ENCODE peak calls at places on chromosome 15, in seven cellular contexts. S is SK-N-SH, G is GM12878, T is K562, C is HepG2, Y is HCT116, Q is H1. J is an unnamed sample.

GRCh38 chr15:80970018-80970657 is 19.5 kb downstream of the MESD start:
- DNase-seq in Q (peak), G (no peak), T (peak), C (peak), S (peak), Y (peak), J (peak)

GRCh38 chr15:72272997-72273352 is 621 bp upstream of the PARP6 start:
- DNase-seq in T (no peak), G (no peak), Y (no peak), Q (no peak), C (no peak), S (no peak), J (no peak)

GRCh38 chr15:93523490-93523889 is 434.5 kb upstream of the RGMA start:
- DNase-seq in Y (no peak), Q (no peak), C (no peak), T (no peak), G (no peak), S (no peak), J (no peak)

GRCh38 chr15:24856397-24857093 is 98.2 kb upstream of the SNRPN start:
- DNase-seq in Q (peak), Y (no peak), S (peak), C (no peak), T (peak), G (no peak), J (no peak)

GRCh38 chr15:77606142-77607034 is 26.3 kb downstream of the LINGO1 start:
- DNase-seq in T (peak), C (no peak), Y (no peak), Q (no peak), S (peak), G (no peak), J (no peak)

GRCh38 chr15:87340370-87340769 is 916.2 kb downstream of the NTRK3 start:
- DNase-seq in T (no peak), C (no peak), Q (no peak), G (no peak), Y (no peak), S (no peak), J (no peak)

GRCh38 chr15:81304226-81304625 is 19.7 kb downstream of the STARD5 start:
- DNase-seq in T (no peak), S (no peak), G (no peak), C (no peak), Y (no peak), Q (no peak), J (no peak)

GRCh38 chr15:93454788-93455187 is 365.8 kb upstream of the RGMA start:
- DNase-seq in T (no peak), Q (no peak), C (no peak), S (peak), G (no peak), Y (no peak), J (no peak)

GRCh38 chr15:48176957-48177356 is 1.1 kb downstream of the MYEF2 start:
- DNase-seq in C (no peak), T (no peak), Q (no peak), S (no peak), Y (no peak), G (no peak), J (no peak)

GRCh38 chr15:59885832-59886231 is 118.3 kb upstream of the FOXB1 start:
- DNase-seq in Y (no peak), C (no peak), T (no peak), G (no peak), Q (no peak), S (peak), J (peak)

GRCh38 chr15:58771621-58772235 is 626 bp downstream of the MINDY2 start:
- DNase-seq in S (no peak), C (no peak), G (no peak), Q (no peak), Y (no peak), T (peak), J (peak)

GRCh38 chr15:47908950-47909670 is 191.8 kb downstream of the SEMA6D start:
- DNase-seq in G (no peak), S (no peak), Q (no peak), T (no peak), C (no peak), Y (no peak), J (no peak)

GRCh38 chr15:57335326-57336118 is 40.8 kb upstream of the CGNL1 start:
- DNase-seq in T (peak), Y (no peak), G (no peak), S (no peak), Q (no peak), C (no peak), J (no peak)

GRCh38 chr15:74835312-74835823 is 7.6 kb downstream of the ULK3 start:
- DNase-seq in S (peak), T (peak), Q (peak), G (no peak), C (peak), Y (peak), J (peak)

GRCh38 chr15:75732809-75733451 is 20.3 kb upstream of the CSPG4 start:
- DNase-seq in C (peak), G (no peak), Q (peak), T (peak), Y (peak), S (peak), J (peak)

GRCh38 chr15:91853501-91853967 is at the start of gene SLCO3A1:
- DNase-seq in G (no peak), S (peak), T (peak), Y (no peak), Q (no peak), C (no peak), J (peak)

GRCh38 chr15:69522361-69522760 is 69.7 kb downstream of the RPLP1 start:
- DNase-seq in G (no peak), T (no peak), Y (no peak), S (no peak), Q (no peak), C (no peak), J (no peak)

GRCh38 chr15:56792211-56792610 is 58.9 kb upstream of the ZNF280D start:
- DNase-seq in G (no peak), C (no peak), Q (no peak), S (no peak), T (no peak), Y (no peak), J (no peak)

GRCh38 chr15:70507772-70508351 is 255.5 kb downstream of the UACA start:
- DNase-seq in G (no peak), Q (no peak), T (no peak), Y (no peak), S (no peak), C (peak), J (peak)

GRCh38 chr15:85582076-85582718 is 201.8 kb downstream of the AKAP13 start:
- DNase-seq in C (no peak), T (no peak), G (peak), S (no peak), Y (no peak), Q (no peak), J (no peak)

GRCh38 chr15:90599639-90600038 is 69.9 kb downstream of the CRTC3 start:
- DNase-seq in Y (no peak), C (no peak), T (no peak), S (no peak), G (no peak), Q (no peak), J (no peak)

GRCh38 chr15:96237002-96237401 is 93.5 kb upstream of the NR2F2 start:
- DNase-seq in Y (no peak), C (no peak), Q (no peak), T (no peak), G (no peak), S (no peak), J (no peak)

GRCh38 chr15:96417760-96418130 is 87.2 kb downstream of the NR2F2 start:
- DNase-seq in T (no peak), S (no peak), C (no peak), Q (no peak), Y (no peak), G (no peak), J (no peak)

GRCh38 chr15:99414755-99415731 is 150.7 kb upstream of the MEF2A start:
- DNase-seq in Q (peak), G (no peak), C (no peak), Y (no peak), T (no peak), S (peak), J (no peak)

GRCh38 chr15:75809986-75810750 is 33.1 kb upstream of the UBE2Q2 start:
- DNase-seq in C (peak), Q (peak), T (no peak), S (peak), G (no peak), Y (peak), J (peak)

GRCh38 chr15:31131853-31132375 is 30.4 kb upstream of the TRPM1 start:
- DNase-seq in C (no peak), S (no peak), T (no peak), Y (no peak), G (no peak), Q (no peak), J (no peak)

GRCh38 chr15:81235781-81236507 is 39.3 kb downstream of the IL16 start:
- DNase-seq in Y (no peak), G (no peak), C (no peak), S (no peak), Q (no peak), T (no peak), J (no peak)

GRCh38 chr15:79004336-79004735 is 59.5 kb upstream of the CTSH start:
- DNase-seq in C (peak), Y (peak), G (peak), S (no peak), T (peak), Q (no peak), J (no peak)

GRCh38 chr15:36841154-36841553 is 259.2 kb downstream of the MEIS2 start:
- DNase-seq in Q (no peak), Y (no peak), T (no peak), C (no peak), S (no peak), G (no peak), J (no peak)

GRCh38 chr15:91055548-91056331 is 33.3 kb upstream of the VPS33B start:
- DNase-seq in T (no peak), G (peak), Q (peak), C (peak), Y (peak), S (peak), J (peak)

GRCh38 chr15:38708672-38709188 is 144.1 kb upstream of the RASGRP1 start:
- DNase-seq in Y (no peak), G (no peak), T (no peak), Q (no peak), S (no peak), C (no peak), J (peak)

GRCh38 chr15:38709196-38709595 is 144.6 kb upstream of the RASGRP1 start:
- DNase-seq in Y (no peak), T (no peak), S (no peak), G (no peak), Q (no peak), C (no peak), J (no peak)

DNA sequence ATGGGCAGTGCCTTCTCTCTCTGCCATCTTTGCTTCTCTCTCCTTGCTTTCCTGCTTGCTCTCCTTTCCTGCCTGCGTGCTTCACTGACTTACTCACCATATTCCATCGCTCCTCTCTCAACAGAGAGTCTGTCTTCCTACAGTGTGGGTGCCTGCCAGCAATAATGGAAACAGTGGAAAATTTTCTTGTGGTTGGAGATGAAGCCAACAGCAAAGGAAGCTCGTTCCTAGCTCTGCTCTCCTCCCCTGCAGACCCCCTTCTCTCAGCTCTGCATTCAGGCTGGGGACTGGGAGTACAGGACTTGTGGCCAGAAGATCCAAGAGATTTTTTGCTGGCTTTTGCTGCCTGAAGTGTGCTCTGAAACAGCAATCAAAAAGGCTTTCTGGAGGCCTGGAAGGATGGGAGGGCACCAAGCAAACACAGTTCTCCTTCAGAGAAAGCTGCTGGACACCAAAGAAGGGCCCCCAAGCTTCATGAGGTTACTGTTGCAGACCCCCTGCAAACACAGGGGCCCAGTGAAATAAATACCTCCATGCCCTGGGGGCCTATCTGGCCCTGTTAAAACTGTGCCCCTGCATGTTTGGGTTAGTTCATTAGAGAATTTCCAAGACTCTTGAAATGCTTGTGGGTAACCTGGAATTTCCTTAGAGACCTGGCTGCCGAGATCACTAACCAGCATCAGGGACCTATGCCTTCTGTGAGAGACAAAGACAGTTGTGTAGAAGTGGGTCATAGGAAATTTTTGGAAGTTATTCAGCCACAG is 149.9 kb upstream of the RASGRP1 start:
- DNase-seq in T (no peak), Y (no peak), C (no peak), S (no peak), G (no peak), Q (no peak), J (no peak)
- TF ChIP-seq JUND in T (no peak), Y (no peak), C (no peak), S (peak), G (no peak), Q (no peak), J (no peak)

DNA sequence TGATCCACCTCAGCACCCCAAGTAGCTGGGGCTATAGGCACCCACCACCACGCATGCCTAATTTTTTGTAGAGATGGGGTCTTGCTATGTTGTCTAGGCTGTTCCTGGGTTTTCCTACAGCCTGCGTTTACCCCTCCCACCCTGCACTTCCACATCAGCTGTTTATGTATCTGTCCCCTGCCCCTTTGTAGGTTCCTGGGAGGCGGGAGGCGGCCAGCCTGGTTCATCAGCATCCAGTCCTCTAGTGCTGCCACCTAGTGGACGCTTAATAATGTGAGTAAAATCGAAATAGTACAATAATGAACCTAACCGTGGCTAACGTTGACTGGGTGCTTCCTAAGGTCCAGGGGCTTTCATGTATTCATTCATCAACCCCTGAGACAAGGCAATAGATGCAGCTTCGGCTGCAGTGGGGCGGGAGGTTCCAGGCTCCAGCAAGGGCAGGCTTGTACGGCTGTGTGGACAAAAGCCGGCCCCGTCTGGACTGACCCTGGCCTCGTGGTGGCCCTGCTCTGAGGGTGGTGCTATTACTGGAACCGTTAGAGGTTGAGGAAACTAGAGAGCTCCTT is 1.2 kb upstream of the LCTL start:
- DNase-seq in Q (peak), Y (peak), C (peak), S (peak), T (peak), G (peak), J (peak)
- TF ChIP-seq JUND in Q (no peak), Y (no peak), C (no peak), S (no peak), T (no peak), G (no peak), J (no peak)

GRCh38 chr15:101808201-101808600 is 3.8 kb upstream of the OR4F15 start:
- DNase-seq in T (no peak), G (no peak), S (no peak), Q (no peak), C (no peak), Y (no peak), J (no peak)
- TF ChIP-seq JUND in T (no peak), G (no peak), S (no peak), Q (no peak), C (no peak), Y (no peak), J (no peak)

GRCh38 chr15:101568304-101568703 is 78.8 kb upstream of the PCSK6 start:
- DNase-seq in S (no peak), Y (no peak), G (no peak), C (no peak), Q (peak), T (no peak), J (no peak)
- TF ChIP-seq JUND in S (no peak), Y (no peak), G (no peak), C (no peak), Q (no peak), T (no peak), J (no peak)

DNA sequence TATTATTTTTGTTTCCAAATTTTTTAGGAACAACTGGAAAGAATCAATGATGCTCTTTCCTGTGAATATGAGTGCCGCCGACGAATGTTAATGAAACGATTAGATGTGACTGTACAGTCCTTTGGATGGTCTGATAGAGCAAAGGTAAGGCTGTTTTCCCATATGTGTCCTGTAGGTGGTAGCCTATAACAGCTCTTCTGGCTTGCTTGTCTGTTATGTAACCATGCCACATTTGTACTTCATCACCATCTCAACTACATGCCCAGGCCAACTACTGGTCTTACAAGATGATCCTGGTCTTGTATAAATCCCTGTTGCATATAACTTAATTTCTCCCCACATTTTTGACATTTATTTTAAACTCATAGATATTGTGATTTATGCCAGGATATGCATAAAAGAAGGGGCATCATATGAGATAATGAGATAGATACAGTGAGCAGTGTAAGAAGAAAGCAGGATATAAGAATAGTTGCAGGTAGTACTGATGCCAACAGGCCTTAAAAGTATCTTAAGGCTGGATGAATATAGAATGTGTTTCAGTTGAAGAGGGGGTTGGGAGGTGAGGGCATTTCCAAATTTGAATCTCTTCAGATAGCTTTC is 20.3 kb downstream of the FAM98B start:
- DNase-seq in Y (peak), S (peak), T (peak), Q (no peak), C (peak), G (peak), J (peak)
- TF ChIP-seq JUND in Y (no peak), S (no peak), T (no peak), Q (no peak), C (no peak), G (no peak), J (no peak)

GRCh38 chr15:88917764-88918163 is 4.6 kb upstream of the MFGE8 start:
- DNase-seq in T (no peak), Q (no peak), Y (no peak), C (no peak), G (no peak), S (no peak), J (no peak)
- TF ChIP-seq JUND in T (no peak), Q (no peak), Y (no peak), C (no peak), G (no peak), S (no peak), J (no peak)

GRCh38 chr15:42456971-42457370 is 34.0 kb downstream of the ZNF106 start:
- DNase-seq in S (no peak), T (no peak), C (no peak), Y (no peak), G (no peak), Q (no peak), J (no peak)
- TF ChIP-seq JUND in S (no peak), T (no peak), C (no peak), Y (no peak), G (no peak), Q (no peak), J (no peak)

GRCh38 chr15:101047301-101047781 is 128.2 kb downstream of the LRRK1 start:
- DNase-seq in G (no peak), S (peak), Y (no peak), Q (peak), C (no peak), T (no peak), J (no peak)

GRCh38 chr15:101049856-101050646 is 130.9 kb downstream of the LRRK1 start:
- DNase-seq in C (no peak), G (no peak), T (no peak), S (peak), Y (no peak), Q (peak), J (no peak)

GRCh38 chr15:101048191-101049011 is 129.2 kb downstream of the LRRK1 start:
- DNase-seq in T (no peak), S (peak), C (no peak), Q (peak), Y (no peak), G (no peak), J (no peak)

GRCh38 chr15:101050647-101051290 is 131.6 kb downstream of the LRRK1 start:
- DNase-seq in G (no peak), T (no peak), S (peak), Q (peak), C (no peak), Y (no peak), J (no peak)

DNA sequence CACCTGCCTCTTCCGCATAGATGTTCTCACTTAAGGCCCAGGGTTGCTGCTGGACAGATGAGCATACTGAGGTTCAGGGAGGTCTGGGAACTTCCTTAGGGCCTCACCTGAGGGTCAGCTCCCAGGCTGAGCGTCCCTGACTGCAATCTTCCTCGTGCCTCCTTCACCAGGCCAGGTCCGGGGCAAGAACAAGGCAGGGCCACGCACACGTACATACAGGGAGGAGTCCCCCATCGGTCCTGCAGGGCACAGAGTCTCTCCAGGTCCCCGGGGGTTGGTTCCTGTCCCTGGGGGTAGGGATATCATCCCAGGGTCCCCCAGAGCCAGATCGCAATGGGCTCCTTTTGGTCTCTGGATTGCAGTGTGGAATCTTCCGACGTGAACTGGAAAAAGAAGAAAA is 130.1 kb downstream of the LRRK1 start:
- DNase-seq in G (no peak), S (peak), Y (no peak), C (no peak), Q (peak), T (no peak), J (no peak)
- TF ChIP-seq JUND in G (no peak), S (no peak), Y (no peak), C (no peak), Q (no peak), T (no peak), J (no peak)

GRCh38 chr15:33314115-33314514 is 3.3 kb downstream of the RYR3 start:
- DNase-seq in S (no peak), Y (no peak), Q (no peak), G (no peak), C (no peak), T (no peak), J (no peak)

GRCh38 chr15:33311312-33311971 is 675 bp downstream of the RYR3 start:
- DNase-seq in G (no peak), S (peak), Q (peak), C (no peak), Y (no peak), T (no peak), J (no peak)

GRCh38 chr15:33313491-33313890 is 2.7 kb downstream of the RYR3 start:
- DNase-seq in Y (no peak), C (no peak), T (no peak), G (no peak), S (no peak), Q (no peak), J (no peak)

GRCh38 chr15:33310481-33311311 is at the start of gene RYR3:
- DNase-seq in G (no peak), Y (no peak), S (peak), T (no peak), C (no peak), Q (peak), J (no peak)

GRCh38 chr15:33309602-33310276 is 1.0 kb upstream of the RYR3 start:
- DNase-seq in Y (no peak), S (peak), Q (peak), C (no peak), T (no peak), G (no peak), J (peak)
- TF ChIP-seq JUND in Y (no peak), S (no peak), Q (no peak), C (no peak), T (no peak), G (no peak), J (no peak)

J was measured in T47D.